ENCODE peak calls at places on chromosomes 5 and 9, in five cellular contexts. W, R, V, L and E are unnamed samples.

GRCh38 chr5:133247881-133248642 is 196.2 kb downstream of the HSPA4 start:
- DNase-seq in L (no peak), V (no peak), R (peak; percentile 87), W (peak; percentile 77), E (peak; percentile 79)

GRCh38 chr5:115599502-115599901 is 2.8 kb downstream of the TICAM2 start:
- DNase-seq in V (no peak), R (no peak), W (no peak), L (no peak), E (no peak)

GRCh38 chr5:154166901-154167791 is 23.4 kb upstream of the GALNT10 start:
- DNase-seq in L (no peak), V (no peak), W (no peak), R (peak; percentile 54), E (peak; percentile 48)

GRCh38 chr5:95076395-95077165 is 208.3 kb downstream of the MCTP1 start:
- DNase-seq in L (no peak), V (no peak), W (no peak), R (no peak), E (no peak)

GRCh38 chr5:160508780-160509361 is 87.2 kb downstream of the PTTG1 start:
- DNase-seq in L (peak; percentile 50), V (peak; percentile 26), R (peak; percentile 84), W (peak; percentile 57), E (peak; percentile 86)

GRCh38 chr5:109630109-109630508 is 59.6 kb upstream of the MAN2A1 start:
- DNase-seq in W (no peak), L (no peak), V (no peak), R (peak; percentile 42), E (no peak)

GRCh38 chr5:72107874-72108199 is 562 bp downstream of the MAP1B start:
- DNase-seq in R (peak; percentile 64), W (peak; percentile 38), V (no peak), L (no peak), E (peak; percentile 40)

GRCh38 chr9:134474058-134474370 is 147.8 kb downstream of the RXRA start:
- DNase-seq in W (no peak), R (no peak), V (no peak), L (no peak), E (no peak)

GRCh38 chr9:94145640-94146039 is 61.4 kb downstream of the PTPDC1 start:
- DNase-seq in V (no peak), L (no peak), R (no peak), W (no peak), E (no peak)

GRCh38 chr5:82570-82969 is 9.4 kb upstream of the PLEKHG4B start:
- DNase-seq in W (no peak), R (peak; percentile 52), L (no peak), V (no peak), E (no peak)

GRCh38 chr9:114156311-114156657 is 947 bp downstream of the COL27A1 start:
- DNase-seq in R (no peak), L (no peak), V (no peak), W (no peak), E (no peak)

GRCh38 chr5:175347027-175347426 is 97.0 kb downstream of the DRD1 start:
- DNase-seq in R (peak; percentile 75), W (no peak), L (no peak), V (no peak), E (no peak)

GRCh38 chr9:123742009-123742767 is 187.7 kb downstream of the DENND1A start:
- DNase-seq in W (no peak), L (no peak), R (peak; percentile 36), V (no peak), E (no peak)